ENCODE peak calls at places on chromosomes 4 and X, in six cellular contexts. Q is hypothalamus, I is MG63, R is kidney glomerular epithelial cell, P is dermis blood vessel endothelial cell, M is NCI-H2081. X is an unnamed sample.

GRCh38 chrX:116009871-116010710 is 160.5 kb upstream of the AGTR2 start:
- DNase-seq in P (no peak), M (no peak), R (no peak), I (no peak), Q (no peak), X (no peak)

GRCh38 chr4:155187989-155188388 is 20.4 kb upstream of the NPY2R start:
- DNase-seq in Q (no peak), I (no peak), M (no peak), P (no peak), R (no peak), X (no peak)

GRCh38 chr4:5747746-5748365 is 36.9 kb downstream of the EVC start:
- DNase-seq in P (peak; percentile 90), M (no peak), I (no peak), Q (no peak), R (peak; percentile 93), X (peak; percentile 98)

GRCh38 chr4:156594619-156595018 is 377.0 kb downstream of the PDGFC start:
- DNase-seq in R (peak; percentile 51), M (no peak), Q (no peak), I (no peak), P (no peak), X (peak; percentile 27)

GRCh38 chrX:96756491-96756890 is 71.8 kb downstream of the DIAPH2 start:
- DNase-seq in I (no peak), P (no peak), R (no peak), Q (no peak), M (no peak), X (no peak)

GRCh38 chr4:155005395-155006087 is 202.9 kb upstream of the NPY2R start:
- DNase-seq in Q (no peak), P (no peak), R (peak; percentile 34), M (no peak), I (no peak), X (peak; percentile 42)

GRCh38 chrX:153521034-153521433 is 3.6 kb downstream of the ATP2B3 start:
- DNase-seq in R (no peak), M (peak; percentile 33), P (no peak), Q (no peak), I (peak; percentile 90), X (no peak)

GRCh38 chr4:45100936-45101818 is 374.8 kb upstream of the GNPDA2 start:
- DNase-seq in R (no peak), Q (no peak), M (no peak), I (peak; percentile 28), P (no peak), X (no peak)

X was measured in brain microvascular endothelial cell.